ENCODE peak calls at places on chromosomes 3 and 15, in five cellular contexts. V is endodermal cell, C is cardiac muscle cell, X is foreskin fibroblast, N is choroid plexus epithelial cell. B is an unnamed sample.

GRCh38 chr3:23686535-23686934 is 119.2 kb upstream of the UBE2E1 start:
- DNase-seq in N (no peak), V (no peak), X (no peak), C (no peak), B (no peak)

GRCh38 chr3:44077267-44077666 is 164.4 kb upstream of the TOPAZ1 start:
- DNase-seq in C (no peak), N (peak), X (peak), V (peak), B (peak)

GRCh38 chr3:120173056-120173675 is 78.9 kb upstream of the GSK3B start:
- DNase-seq in C (no peak), V (no peak), X (peak), N (no peak), B (peak)

GRCh38 chr15:78620021-78620838 is 566 bp downstream of the CHRNA3 start:
- DNase-seq in X (peak), N (peak), V (peak), C (peak), B (peak)

GRCh38 chr3:14497321-14497720 is 42.8 kb downstream of the GRIP2 start:
- DNase-seq in C (no peak), X (no peak), V (peak), N (no peak), B (no peak)

GRCh38 chr3:161556533-161556932 is 59.9 kb downstream of the OTOL1 start:
- DNase-seq in X (no peak), N (no peak), C (peak), V (no peak), B (no peak)

GRCh38 chr3:184334470-184335158 is 2.8 kb upstream of the FAM131A start:
- DNase-seq in N (no peak), V (no peak), X (peak), C (no peak), B (no peak)

GRCh38 chr3:158347966-158348365 is 223.0 kb upstream of the MLF1 start:
- DNase-seq in X (peak), N (peak), C (no peak), V (no peak), B (no peak)

GRCh38 chr3:42202239-42202865 is 63.6 kb downstream of the CCK start:
- DNase-seq in N (no peak), X (no peak), V (no peak), C (no peak), B (no peak)

GRCh38 chr3:8625991-8626390 is 18.6 kb downstream of the SSUH2 start:
- DNase-seq in C (no peak), X (peak), N (no peak), V (no peak), B (no peak)

GRCh38 chr15:91237493-91237892 is 137.4 kb downstream of the SV2B start:
- DNase-seq in C (no peak), N (no peak), X (no peak), V (no peak), B (no peak)

GRCh38 chr3:42499478-42499871 is 3.0 kb upstream of the VIPR1 start:
- DNase-seq in V (peak), N (no peak), C (no peak), X (no peak), B (peak)

GRCh38 chr3:158213461-158213860 is 103.6 kb downstream of the RSRC1 start:
- DNase-seq in C (no peak), N (no peak), X (no peak), V (no peak), B (no peak)

GRCh38 chr3:64242435-64242834 is 17.2 kb upstream of the PRICKLE2 start:
- DNase-seq in X (no peak), C (peak), V (no peak), N (no peak), B (no peak)

GRCh38 chr15:77874071-77874470 is 203.4 kb downstream of the TBC1D2B start:
- DNase-seq in X (no peak), C (no peak), N (no peak), V (no peak), B (no peak)

GRCh38 chr15:73697033-73697467 is 12.9 kb downstream of the CD276 start:
- DNase-seq in V (peak), C (peak), N (peak), X (peak), B (no peak)

GRCh38 chr3:179806177-179806576 is 153.3 kb downstream of the USP13 start:
- DNase-seq in X (peak), C (no peak), N (no peak), V (no peak), B (no peak)

GRCh38 chr3:43378066-43378935 is 92.0 kb downstream of the SNRK start:
- DNase-seq in V (peak), C (peak), X (peak), N (peak), B (peak)

GRCh38 chr15:69338535-69339213 is 40.0 kb downstream of the PAQR5 start:
- DNase-seq in N (no peak), V (no peak), C (no peak), X (peak), B (no peak)

GRCh38 chr15:62059818-62060115 is 480 bp downstream of the VPS13C start:
- DNase-seq in V (no peak), N (peak), C (peak), X (peak), B (no peak)

GRCh38 chr3:57224856-57225255 is 2.7 kb upstream of the APPL1 start:
- DNase-seq in N (no peak), X (peak), V (no peak), C (no peak), B (no peak)

GRCh38 chr3:53643757-53644156 is 149.3 kb downstream of the CACNA1D start:
- DNase-seq in V (peak), N (no peak), X (no peak), C (peak), B (no peak)

GRCh38 chr3:31431322-31431721 is 101.4 kb upstream of the STT3B start:
- DNase-seq in X (no peak), N (no peak), V (no peak), C (no peak), B (no peak)

GRCh38 chr3:94069242-94069813 is 6.5 kb downstream of the NSUN3 start:
- DNase-seq in X (peak), V (no peak), C (peak), N (peak), B (no peak)

GRCh38 chr3:118932822-118933558 is 101.7 kb downstream of the IGSF11 start:
- DNase-seq in X (no peak), C (no peak), V (no peak), N (no peak), B (no peak)

GRCh38 chr3:72756900-72757299 is 91.3 kb downstream of the SHQ1 start:
- DNase-seq in V (no peak), X (no peak), N (no peak), C (no peak), B (no peak)

GRCh38 chr3:16508591-16508995 is 4.9 kb downstream of the RFTN1 start:
- DNase-seq in C (no peak), X (peak), N (peak), V (no peak), B (no peak)

GRCh38 chr3:150956376-150956775 is 16.2 kb downstream of the CLRN1 start:
- DNase-seq in V (no peak), C (no peak), X (peak), N (peak), B (no peak)

GRCh38 chr15:56629133-56629532 is 104.2 kb downstream of the ZNF280D start:
- DNase-seq in V (no peak), N (peak), C (no peak), X (no peak), B (no peak)

GRCh38 chr15:87713405-87713995 is 543.0 kb downstream of the NTRK3 start:
- DNase-seq in C (no peak), N (no peak), X (no peak), V (no peak), B (no peak)

GRCh38 chr15:87715252-87715651 is 541.3 kb downstream of the NTRK3 start:
- DNase-seq in C (no peak), V (no peak), N (no peak), X (no peak), B (no peak)

GRCh38 chr15:87720235-87720634 is 536.3 kb downstream of the NTRK3 start:
- DNase-seq in X (no peak), V (no peak), C (no peak), N (no peak), B (no peak)

GRCh38 chr15:87712211-87712610 is 544.3 kb downstream of the NTRK3 start:
- DNase-seq in V (no peak), X (no peak), N (no peak), C (peak), B (no peak)

DNA sequence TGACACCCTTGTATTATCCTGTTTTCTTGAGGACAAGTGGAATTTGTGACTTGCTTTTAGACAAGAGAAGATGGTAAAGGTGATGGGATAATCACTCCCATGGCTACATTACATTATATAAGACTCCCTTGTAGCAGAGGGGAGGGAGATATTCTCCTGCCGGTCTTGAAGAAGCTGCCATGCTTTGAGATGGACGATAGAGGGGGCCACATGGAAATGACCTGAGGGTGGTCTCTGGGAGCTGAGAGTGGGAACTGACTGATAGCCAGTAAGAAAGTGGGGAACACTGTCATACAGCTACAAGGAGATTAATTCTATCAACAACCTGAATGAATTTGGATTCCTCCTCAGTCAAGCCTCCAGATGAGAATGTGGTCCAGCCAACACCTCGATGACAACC is 540.1 kb downstream of the NTRK3 start:
- DNase-seq in C (no peak), V (peak), N (no peak), X (no peak), B (no peak)
- TF ChIP-seq CTCF in C (no peak), V (peak), N (no peak), X (no peak), B (no peak)

GRCh38 chr3:126448141-126448892 is 27.4 kb downstream of the ZXDC start:
- DNase-seq in C (no peak), N (no peak), X (no peak), V (peak), B (peak)
- TF ChIP-seq CTCF in C (no peak), N (no peak), X (no peak), V (no peak), B (no peak)

DNA sequence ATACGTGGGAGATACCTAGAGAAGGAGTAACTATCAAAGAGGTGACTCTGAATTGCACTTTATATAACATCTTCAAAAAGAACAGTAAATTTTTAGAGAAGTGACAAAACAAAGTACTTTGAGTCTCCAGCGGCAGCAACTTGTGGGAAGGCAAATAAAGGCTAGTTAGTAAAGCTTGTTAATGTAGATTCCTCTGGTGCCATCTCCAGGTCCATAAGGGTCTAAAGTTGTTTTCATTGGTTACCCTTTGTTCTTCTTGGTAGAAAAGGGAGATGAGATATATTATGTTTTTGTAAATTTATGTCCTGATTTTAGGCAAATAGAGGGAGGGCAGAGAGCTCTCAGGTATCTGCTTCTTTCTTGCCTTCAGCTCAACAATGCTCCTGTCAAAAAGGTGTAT is 161.6 kb downstream of the MYRIP start:
- DNase-seq in X (no peak), N (no peak), V (no peak), C (no peak), B (no peak)
- TF ChIP-seq CTCF in X (no peak), N (no peak), V (peak), C (no peak), B (no peak)

GRCh38 chr3:134258761-134259347 is 8.2 kb upstream of the RYK start:
- DNase-seq in C (no peak), N (no peak), X (peak), V (no peak), B (no peak)
- TF ChIP-seq CTCF in C (no peak), N (no peak), X (no peak), V (no peak), B (no peak)

DNA sequence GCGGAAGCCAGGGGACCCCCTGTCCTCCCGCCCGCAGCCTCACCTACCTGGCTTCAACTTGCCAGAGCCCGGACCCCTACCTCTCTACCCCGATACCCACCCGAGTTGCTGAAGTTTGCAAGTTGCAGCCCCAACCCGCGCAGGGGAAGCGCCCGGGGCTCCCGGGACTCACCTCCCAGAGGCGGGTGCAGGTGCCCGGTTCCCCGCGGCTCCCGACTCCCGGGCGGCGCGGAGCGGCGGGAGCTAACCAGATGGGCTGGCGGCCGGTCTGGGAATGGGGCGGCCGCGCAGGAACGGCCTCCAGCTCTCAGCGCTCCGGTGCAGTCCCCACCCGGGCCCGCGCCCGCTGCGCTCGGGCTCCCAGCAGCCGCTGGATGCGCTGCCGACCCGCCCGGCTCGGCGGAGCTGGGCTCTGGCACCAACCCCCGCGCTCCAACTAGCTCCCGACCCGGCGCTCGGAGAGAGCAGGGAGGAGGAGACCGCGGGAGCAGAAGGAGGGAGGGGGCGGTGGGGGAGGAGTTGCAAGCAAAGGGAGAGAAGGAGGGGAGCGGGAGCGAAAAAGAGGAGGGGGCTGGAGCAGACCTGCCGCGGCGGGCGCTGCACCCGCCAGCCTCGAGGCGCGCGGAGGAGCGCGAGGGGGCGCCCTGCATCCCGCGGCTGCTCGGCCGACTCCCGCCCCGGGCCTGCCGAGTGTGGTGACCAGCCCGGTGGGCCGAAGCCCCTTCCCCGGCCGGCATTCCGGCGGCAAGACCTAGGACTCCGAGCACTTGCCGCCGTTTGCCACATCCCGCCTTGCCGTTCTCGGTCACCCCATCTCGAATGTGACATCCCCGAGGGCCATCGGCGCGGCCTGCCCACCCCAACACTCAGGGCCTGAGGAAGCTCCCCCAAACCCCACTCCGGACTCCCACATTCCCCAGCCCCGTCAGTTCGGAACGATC is at the start of gene SEMA5B:
- DNase-seq in C (peak), X (peak), N (peak), V (peak), B (no peak)
- TF ChIP-seq CTCF in C (peak), X (no peak), N (peak), V (peak), B (peak)

GRCh38 chr3:5277612-5278236 is 90.2 kb downstream of the EDEM1 start:
- DNase-seq in V (no peak), N (no peak), X (no peak), C (no peak), B (no peak)

GRCh38 chr3:5285439-5285838 is 97.9 kb downstream of the EDEM1 start:
- DNase-seq in N (no peak), V (no peak), C (no peak), X (no peak), B (no peak)

GRCh38 chr3:5278666-5279065 is 91.2 kb downstream of the EDEM1 start:
- DNase-seq in V (no peak), X (no peak), C (no peak), N (no peak), B (no peak)

GRCh38 chr3:5276953-5277352 is 89.4 kb downstream of the EDEM1 start:
- DNase-seq in V (no peak), X (no peak), N (no peak), C (no peak), B (no peak)

GRCh38 chr3:5282703-5283102 is 95.2 kb downstream of the EDEM1 start:
- DNase-seq in N (no peak), X (no peak), V (no peak), C (no peak), B (no peak)
- TF ChIP-seq CTCF in N (no peak), X (no peak), V (no peak), C (no peak), B (no peak)

GRCh38 chr15:31202953-31203352 is 101.4 kb upstream of the TRPM1 start:
- DNase-seq in X (no peak), V (no peak), N (no peak), C (no peak), B (no peak)

GRCh38 chr15:31203999-31204398 is 102.5 kb upstream of the TRPM1 start:
- DNase-seq in C (no peak), V (no peak), N (no peak), X (no peak), B (no peak)

GRCh38 chr15:31208804-31209203 is 107.3 kb upstream of the TRPM1 start:
- DNase-seq in C (no peak), V (no peak), N (no peak), X (no peak), B (peak)

GRCh38 chr15:31207246-31207645 is 105.7 kb upstream of the TRPM1 start:
- DNase-seq in X (no peak), N (no peak), V (no peak), C (no peak), B (no peak)

GRCh38 chr15:31206386-31207174 is 105.1 kb upstream of the TRPM1 start:
- DNase-seq in C (no peak), V (no peak), N (no peak), X (peak), B (peak)
- TF ChIP-seq CTCF in C (no peak), V (no peak), N (no peak), X (no peak), B (no peak)

GRCh38 chr3:139043554-139044365 is 932 bp downstream of the PRR23C start:
- DNase-seq in N (no peak), C (no peak), V (no peak), X (no peak), B (no peak)

DNA sequence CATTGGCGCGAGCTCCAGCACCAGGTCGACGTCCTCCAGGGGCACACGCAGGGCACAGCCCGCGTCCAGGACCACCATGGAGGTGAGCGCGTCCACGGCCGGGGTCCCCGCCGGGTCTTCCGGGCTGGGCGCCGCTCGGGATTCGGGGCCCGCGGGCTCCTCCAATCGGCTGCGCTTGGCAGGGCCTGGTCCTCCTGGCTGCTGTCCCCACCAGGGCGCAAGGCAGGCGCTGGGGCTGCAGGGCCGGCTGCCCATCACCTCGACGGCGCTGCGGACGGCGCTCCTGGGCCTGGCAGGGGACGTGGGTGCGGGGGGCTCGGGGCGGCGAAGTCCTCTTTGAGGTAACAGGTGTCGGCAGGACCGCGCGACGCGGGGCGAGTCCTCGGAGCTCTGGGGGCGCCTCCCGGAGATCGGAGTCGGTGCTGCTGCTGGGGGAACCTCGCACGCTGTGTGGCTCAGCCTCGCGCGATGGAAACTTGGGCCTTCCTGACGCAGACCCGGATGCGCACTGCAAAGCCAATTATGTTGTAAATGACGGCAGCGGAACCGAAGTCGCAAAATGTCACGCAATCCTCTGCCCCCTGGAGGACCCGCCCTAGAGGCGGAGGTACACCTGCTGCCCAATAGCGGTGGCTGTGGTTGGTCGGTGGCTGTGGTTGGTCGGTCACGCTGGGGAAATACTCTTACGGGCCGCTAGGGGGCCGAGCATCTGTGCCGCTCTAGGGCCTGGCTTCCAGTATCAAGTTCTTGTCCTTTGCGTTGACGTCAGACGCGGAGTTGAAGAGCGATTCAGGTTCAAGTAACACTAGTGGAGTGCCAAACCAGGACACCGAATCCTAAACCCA is at the start of gene PRR23C:
- DNase-seq in C (no peak), V (peak), N (no peak), X (no peak), B (no peak)
- TF ChIP-seq CTCF in C (no peak), V (peak), N (no peak), X (no peak), B (no peak)

DNA sequence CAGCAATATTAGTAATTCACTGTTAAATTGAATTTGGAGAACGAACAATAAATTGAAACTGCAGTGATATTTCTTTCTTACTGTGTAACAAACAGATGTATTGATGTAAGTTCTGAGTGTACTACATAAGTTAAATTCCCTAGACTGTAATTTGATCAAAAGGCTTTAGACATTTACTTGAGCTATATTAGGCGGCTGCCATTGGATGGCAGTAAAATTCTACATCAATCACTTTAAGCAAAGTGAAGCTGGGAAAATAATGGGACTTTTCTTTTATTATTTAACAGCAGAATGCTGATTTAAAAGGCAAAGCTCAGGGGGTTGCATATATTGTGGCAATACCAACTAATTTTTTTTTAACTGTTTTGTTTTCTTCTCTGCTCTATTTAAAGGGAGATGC is 212.6 kb upstream of the PLSCR5 start:
- DNase-seq in N (peak), C (peak), V (no peak), X (peak), B (no peak)
- TF ChIP-seq CTCF in N (peak), C (peak), V (peak), X (peak), B (peak)